ENCODE peak calls at places on chromosome 21, in four cellular contexts. Z is SIG-M5, I is heart left ventricle, Q is T-helper 1 cell. S is an unnamed sample.

GRCh38 chr21:32131960-32132359 is 146.9 kb downstream of the MIS18A start:
- DNase-seq in I (no peak), Q (no peak), Z (no peak), S (peak)

GRCh38 chr21:38379171-38379570 is 119.1 kb downstream of the ERG start:
- DNase-seq in Z (no peak), Q (no peak), I (no peak), S (no peak)

GRCh38 chr21:38802050-38803026 is 3.4 kb upstream of the ETS2 start:
- DNase-seq in Q (no peak), Z (no peak), I (no peak), S (peak)

GRCh38 chr21:36506482-36506881 is 26.6 kb upstream of the CLDN14 start:
- DNase-seq in Q (no peak), Z (no peak), I (no peak), S (no peak)

GRCh38 chr21:32426066-32426465 is 13.6 kb downstream of the EVA1C start:
- DNase-seq in Z (no peak), I (no peak), Q (no peak), S (no peak)

GRCh38 chr21:17731554-17731953 is 87.6 kb downstream of the C21orf91 start:
- DNase-seq in I (no peak), Z (no peak), Q (no peak), S (no peak)

GRCh38 chr21:17451364-17451869 is 61.4 kb upstream of the CXADR start:
- DNase-seq in Q (no peak), Z (no peak), I (no peak), S (no peak)

GRCh38 chr21:34874689-34875513 is 174.2 kb downstream of the RUNX1 start:
- DNase-seq in Q (no peak), I (no peak), Z (no peak), S (no peak)

S was measured in NCI-H774.